ENCODE peak calls at places on chromosomes 4 and X, in four cellular contexts. V, F, C and W are unnamed samples.

GRCh38 chr4:13876151-13876550 is 248.6 kb upstream of the BOD1L1 start:
- ATAC-seq in F (no peak), C (no peak), V (no peak), W (no peak)

GRCh38 chr4:105936901-105937300 is 41.6 kb downstream of the NPNT start:
- ATAC-seq in C (no peak), V (no peak), F (no peak), W (no peak)

GRCh38 chr4:24973471-24974251 is 57.1 kb downstream of the LGI2 start:
- ATAC-seq in C (no peak), F (peak; percentile 39), V (peak; percentile 51), W (no peak)

GRCh38 chrX:148333989-148334388 is 166.4 kb upstream of the AFF2 start:
- ATAC-seq in V (no peak), C (peak; percentile 96), F (no peak), W (no peak)

GRCh38 chrX:63686878-63687714 is 97.9 kb downstream of the ARHGEF9 start:
- ATAC-seq in F (peak; percentile 72), C (peak; percentile 47), V (peak; percentile 41), W (peak; percentile 44)

GRCh38 chr4:98485816-98486355 is 172.5 kb downstream of the TSPAN5 start:
- ATAC-seq in F (no peak), C (no peak), V (no peak), W (no peak)

GRCh38 chrX:131139072-131139471 is 80.9 kb downstream of the ARHGAP36 start:
- ATAC-seq in C (no peak), V (no peak), F (no peak), W (no peak)

GRCh38 chrX:45505214-45505613 is 304.5 kb upstream of the DIPK2B start:
- ATAC-seq in V (no peak), F (no peak), C (no peak), W (peak; percentile 76)

GRCh38 chr4:143287571-143287923 is 49.1 kb upstream of the GAB1 start:
- ATAC-seq in V (no peak), F (no peak), C (no peak), W (no peak)

GRCh38 chr4:25928956-25929336 is 14.9 kb downstream of the SMIM20 start:
- ATAC-seq in V (peak; percentile 62), C (no peak), F (peak; percentile 55), W (no peak)

GRCh38 chr4:152903658-152904057 is 32.5 kb upstream of the FHDC1 start:
- ATAC-seq in F (no peak), V (no peak), C (no peak), W (no peak)

GRCh38 chrX:21438792-21439191 is 64.6 kb downstream of the CNKSR2 start:
- ATAC-seq in V (no peak), C (peak; percentile 90), F (no peak), W (no peak)

GRCh38 chr4:48653217-48654014 is 126.7 kb downstream of the FRYL start:
- ATAC-seq in V (peak; percentile 85), C (no peak), F (peak; percentile 55), W (no peak)